ENCODE peak calls at places on chromosome 1, in five cellular contexts. M, H, R, I and W are unnamed samples.

GRCh38 chr1:201713093-201713810 is 115.7 kb upstream of the IPO9 start:
- DNase-seq in M (peak; percentile 65), H (peak; percentile 97), R (peak; percentile 98), I (peak; percentile 95), W (no peak)

GRCh38 chr1:116911779-116912469 is 2.2 kb downstream of the PTGFRN start:
- DNase-seq in M (no peak), H (no peak), R (no peak), I (no peak), W (no peak)

GRCh38 chr1:223429313-223429731 is 36.1 kb downstream of the CCDC185 start:
- DNase-seq in M (no peak), H (no peak), R (no peak), I (no peak), W (no peak)

GRCh38 chr1:50493710-50494109 is 70.5 kb upstream of the DMRTA2 start:
- DNase-seq in M (no peak), H (no peak), R (no peak), I (no peak), W (no peak)

GRCh38 chr1:182601416-182601786 is 2.8 kb downstream of the RGS16 start:
- DNase-seq in M (peak; percentile 93), H (no peak), R (peak; percentile 70), I (peak; percentile 71), W (peak; percentile 70)

GRCh38 chr1:164728719-164729118 is 169.7 kb downstream of the PBX1 start:
- DNase-seq in M (no peak), H (no peak), R (no peak), I (no peak), W (no peak)

GRCh38 chr1:178344513-178345077 is 152.2 kb downstream of the CLEC20A start:
- DNase-seq in M (peak; percentile 69), H (no peak), R (no peak), I (peak; percentile 17), W (no peak)

GRCh38 chr1:157112186-157112867 is 12.7 kb upstream of the ETV3L start:
- DNase-seq in M (no peak), H (no peak), R (no peak), I (no peak), W (no peak)

GRCh38 chr1:236659792-236660587 is 26.3 kb upstream of the ACTN2 start:
- DNase-seq in M (peak; percentile 82), H (no peak), R (no peak), I (no peak), W (no peak)

GRCh38 chr1:99968214-99968613 is 1.6 kb upstream of the SLC35A3 start:
- DNase-seq in M (no peak), H (no peak), R (no peak), I (no peak), W (no peak)

GRCh38 chr1:99970713-99971255 is 988 bp downstream of the SLC35A3 start:
- DNase-seq in M (no peak), H (no peak), R (no peak), I (no peak), W (no peak)

GRCh38 chr1:99969260-99969728 is 502 bp upstream of the SLC35A3 start:
- DNase-seq in M (no peak), H (no peak), R (no peak), I (no peak), W (no peak)

GRCh38 chr1:99965646-99966375 is 4.0 kb upstream of the SLC35A3 start:
- DNase-seq in M (no peak), H (no peak), R (no peak), I (no peak), W (no peak)

GRCh38 chr1:99969729-99970591 is at the start of gene SLC35A3:
- DNase-seq in M (peak; percentile 87), H (peak; percentile 94), R (peak; percentile 85), I (peak; percentile 67), W (peak; percentile 78)
- TF ChIP-seq CTCF in M (no peak), H (no peak), R (no peak), I (no peak), W (no peak)

GRCh38 chr1:8171751-8172464 is 145.8 kb upstream of the ERRFI1 start:
- DNase-seq in M (no peak), H (no peak), R (no peak), I (no peak), W (no peak)
- H3K27ac ChIP-seq in M (no peak overlapping the region), H (no peak overlapping the region), R (no peak overlapping the region), I (peak overlapping the region; percentile 97), W (no peak overlapping the region)

GRCh38 chr1:11789126-11790067 is 16.4 kb downstream of the MTHFR start:
- DNase-seq in M (peak; percentile 58), H (peak; percentile 63), R (no peak), I (no peak), W (no peak)

GRCh38 chr1:11790101-11790879 is 15.5 kb downstream of the MTHFR start:
- DNase-seq in M (no peak), H (no peak), R (no peak), I (no peak), W (no peak)

GRCh38 chr1:11787251-11787803 is 18.4 kb downstream of the MTHFR start:
- DNase-seq in M (peak; percentile 78), H (peak; percentile 90), R (no peak), I (no peak), W (no peak)

GRCh38 chr1:11787804-11788436 is 17.8 kb downstream of the MTHFR start:
- DNase-seq in M (no peak), H (no peak), R (no peak), I (no peak), W (no peak)

DNA sequence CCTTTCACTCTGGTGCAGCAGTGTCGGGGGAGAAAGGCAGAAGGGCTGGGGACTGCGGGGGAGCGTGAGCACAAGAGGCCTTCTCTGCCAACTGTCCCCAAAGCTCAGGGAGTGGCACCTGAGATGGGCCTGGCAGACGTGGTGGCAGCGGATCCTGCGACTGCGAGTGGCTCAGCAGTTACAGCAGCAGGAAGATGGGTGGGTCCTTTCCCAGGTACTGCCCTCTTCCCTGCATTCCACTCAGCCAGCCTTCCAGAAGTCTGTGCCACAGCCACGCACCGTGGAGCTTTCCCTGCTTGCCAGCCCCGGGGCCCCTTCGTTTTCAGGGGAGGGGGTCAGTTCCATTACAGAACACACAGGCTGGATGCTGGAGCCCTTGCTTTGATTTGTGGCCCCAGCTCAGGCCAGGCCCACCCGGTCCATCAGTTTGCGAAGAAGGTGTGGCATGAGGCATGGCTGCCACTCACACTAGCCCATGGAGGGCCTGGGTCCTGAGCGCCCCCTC is 17.2 kb downstream of the MTHFR start:
- DNase-seq in M (no peak), H (no peak), R (no peak), I (no peak), W (no peak)
- H3K4me1 ChIP-seq in M (peaks cover 79% of the 10 kb centered on the region), H (peaks cover 41% of the 10 kb centered on the region), R (peaks cover 10% of the 10 kb centered on the region), I (peaks cover 22% of the 10 kb centered on the region), W (peaks cover 12% of the 10 kb centered on the region)

GRCh38 chr1:82565546-82565945 is 764.8 kb downstream of the ADGRL2 start:
- DNase-seq in M (peak; percentile 3), H (no peak), R (no peak), I (no peak), W (no peak)
- TF ChIP-seq CTCF in M (no peak), H (no peak), R (no peak), I (no peak), W (no peak)

GRCh38 chr1:36304521-36304920 is 1.6 kb upstream of the SH3D21 start:
- DNase-seq in M (no peak), H (no peak), R (no peak), I (no peak), W (no peak)

GRCh38 chr1:36306210-36306901 is at the start of gene SH3D21:
- DNase-seq in M (peak; percentile 86), H (peak; percentile 92), R (peak; percentile 28), I (no peak), W (no peak)

GRCh38 chr1:36303650-36304360 is 2.4 kb upstream of the SH3D21 start:
- DNase-seq in M (no peak), H (no peak), R (no peak), I (no peak), W (no peak)

GRCh38 chr1:36305915-36306209 is 306 bp upstream of the SH3D21 start:
- DNase-seq in M (no peak), H (no peak), R (no peak), I (no peak), W (no peak)

GRCh38 chr1:36304970-36305914 is 926 bp upstream of the SH3D21 start:
- DNase-seq in M (no peak), H (no peak), R (no peak), I (no peak), W (no peak)
- H3K27ac ChIP-seq in M (peak overlapping the region; percentile 92), H (peak overlapping the region; percentile 86), R (no peak overlapping the region), I (no peak overlapping the region), W (no peak overlapping the region)

DNA sequence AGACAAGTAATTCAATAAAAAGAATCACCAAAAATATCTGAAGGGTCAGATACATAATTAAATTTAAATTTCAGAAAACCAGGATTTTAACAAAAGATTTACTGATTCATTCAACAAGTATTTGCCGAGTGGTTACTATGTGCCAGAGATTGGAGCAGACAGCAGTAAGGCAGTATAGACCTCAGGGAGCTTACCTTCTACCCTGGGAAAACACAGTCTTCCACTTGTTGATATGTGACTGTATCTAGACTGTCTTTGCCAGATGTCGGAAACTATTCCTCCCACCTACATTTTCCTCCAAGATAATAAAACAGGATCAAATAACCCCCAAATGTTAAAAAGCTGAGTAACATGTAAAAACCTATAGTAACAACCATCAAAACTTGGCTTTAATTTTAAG is 6.2 kb downstream of the HNRNPR start:
- DNase-seq in M (no peak), H (no peak), R (no peak), I (no peak), W (no peak)
- H3K4me1 ChIP-seq in M (peaks cover 46% of the 10 kb centered on the region), H (peaks cover 17% of the 10 kb centered on the region), R (peaks cover 36% of the 10 kb centered on the region), I (peaks cover 39% of the 10 kb centered on the region), W (peaks cover 33% of the 10 kb centered on the region)